ENCODE peak calls at places on chromosomes 12 and 14, in nine cellular contexts. U is NCI-H1694, Y is mucosa of descending colon, F is NT2/D1, E is NCI-H460, L is GM10248, G is HepG2, Q is T-helper 1 cell, T is A549. S is an unnamed sample.

GRCh38 chr12:19150273-19150895 is 20.9 kb downstream of the PLEKHA5 start:
- DNase-seq in T (no peak), L (no peak), F (no peak), G (no peak), U (no peak), Y (no peak), Q (no peak), E (no peak), S (no peak)

GRCh38 chr12:113299619-113300237 is 35.2 kb downstream of the SLC8B1 start:
- DNase-seq in F (peak; percentile 73), T (peak; percentile 80), Y (peak; percentile 67), G (peak; percentile 54), U (no peak), E (peak; percentile 22), L (no peak), Q (no peak), S (peak; percentile 81)

GRCh38 chr14:96221109-96221650 is 16.5 kb downstream of the BDKRB2 start:
- DNase-seq in Y (no peak), F (no peak), L (no peak), G (no peak), E (no peak), T (no peak), U (no peak), Q (no peak), S (no peak)

GRCh38 chr14:60944206-60944605 is 36.7 kb downstream of the TRMT5 start:
- DNase-seq in T (no peak), Y (no peak), E (no peak), L (no peak), G (no peak), F (no peak), U (no peak), Q (no peak), S (no peak)

GRCh38 chr12:113934060-113934829 is 31.9 kb downstream of the RBM19 start:
- DNase-seq in G (no peak), Q (no peak), U (no peak), T (no peak), F (no peak), Y (no peak), E (no peak), L (no peak), S (no peak)

GRCh38 chr12:97672870-97673269 is 210.3 kb downstream of the RMST start:
- DNase-seq in G (peak; percentile 20), L (no peak), Q (no peak), E (no peak), T (no peak), F (no peak), U (no peak), Y (no peak), S (no peak)

GRCh38 chr12:129762436-129762835 is 141.4 kb downstream of the TMEM132D start:
- DNase-seq in U (no peak), E (no peak), Q (no peak), F (no peak), L (no peak), T (no peak), Y (no peak), G (no peak), S (no peak)

GRCh38 chr14:101216725-101217463 is 313.4 kb upstream of the RTL1 start:
- DNase-seq in Y (no peak), L (no peak), Q (no peak), T (no peak), U (no peak), E (no peak), G (peak; percentile 63), F (no peak), S (no peak)

GRCh38 chr12:25935355-25936144 is 22.9 kb upstream of the RASSF8 start:
- DNase-seq in G (no peak), L (no peak), Y (no peak), Q (no peak), E (no peak), T (no peak), F (no peak), U (no peak), S (no peak)

GRCh38 chr12:120136093-120136770 is 19.7 kb upstream of the RAB35 start:
- DNase-seq in E (no peak), G (no peak), T (no peak), Q (no peak), U (no peak), L (no peak), Y (no peak), F (no peak), S (no peak)

GRCh38 chr12:115947696-115948062 is 329.8 kb downstream of the MED13L start:
- DNase-seq in Y (no peak), F (no peak), T (no peak), Q (no peak), L (no peak), U (no peak), E (no peak), G (no peak), S (no peak)

GRCh38 chr12:41462312-41462711 is 274.2 kb downstream of the PDZRN4 start:
- DNase-seq in L (no peak), G (no peak), E (no peak), F (no peak), Q (no peak), T (no peak), U (no peak), Y (no peak), S (no peak)

GRCh38 chr12:119788783-119789182 is 88.3 kb downstream of the CIT start:
- DNase-seq in T (no peak), Q (no peak), U (no peak), F (no peak), L (no peak), Y (no peak), E (no peak), G (no peak), S (no peak)

GRCh38 chr12:131035268-131035681 is 81.6 kb downstream of the ADGRD1 start:
- DNase-seq in Y (peak; percentile 55), Q (no peak), U (no peak), G (no peak), E (peak; percentile 39), L (peak; percentile 78), T (no peak), F (no peak), S (no peak)

GRCh38 chr12:47650469-47650868 is 55.4 kb downstream of the RPAP3 start:
- DNase-seq in T (no peak), L (peak; percentile 32), U (no peak), G (no peak), F (no peak), Q (no peak), E (no peak), Y (no peak), S (no peak)

GRCh38 chr12:11067514-11067913 is 5.4 kb upstream of the TAS2R46 start:
- DNase-seq in Y (no peak), F (no peak), Q (no peak), G (no peak), L (no peak), T (no peak), E (no peak), U (no peak), S (no peak)

GRCh38 chr12:45170456-45171042 is 45.3 kb upstream of the ANO6 start:
- DNase-seq in U (peak; percentile 68), T (peak; percentile 85), Q (peak; percentile 48), E (peak; percentile 75), F (peak; percentile 81), L (peak; percentile 68), G (peak; percentile 62), Y (no peak), S (peak; percentile 82)

GRCh38 chr12:91058821-91059220 is 997 bp upstream of the KERA start:
- DNase-seq in E (no peak), F (no peak), Q (no peak), U (no peak), T (no peak), G (no peak), Y (no peak), L (no peak), S (no peak)